ENCODE peak calls at places on chromosomes 11 and 22, in eight cellular contexts. I is activated naive CD4-positive, alpha-beta T cell treated with anti-CD3 and anti-CD28 coated beads for 36 hours; A is astrocyte of the spinal cord; P is DMS153; V is left ventricle myocardium inferior; F is psoas muscle; Z is stimulated activated CD4-positive, alpha-beta T cell treated with anti-CD3 and anti-CD28 coated beads, Interleukin-2, amount 100 ng/mL, for 48 hours; W is activated CD4-positive, alpha-beta T cell treated with anti-CD3 and anti-CD28 coated beads, Interleukin-2, amount 10 ng/mL, durations not matched to agents 7 days and 5 days. J is an unnamed sample.

GRCh38 chr11:99366476-99366992 is 345.8 kb downstream of the CNTN5 start:
- DNase-seq in I (no peak), A (no peak), P (no peak), V (no peak), F (no peak), Z (no peak), W (no peak), J (no peak)

GRCh38 chr22:47748887-47749286 is 986.4 kb downstream of the TBC1D22A start:
- DNase-seq in I (no peak), A (no peak), P (no peak), V (no peak), F (no peak), Z (no peak), W (no peak), J (no peak)

GRCh38 chr11:1072116-1072820 is 2.4 kb upstream of the MUC2 start:
- DNase-seq in I (no peak), A (peak; percentile 52), P (peak; percentile 22), V (peak; percentile 17), F (peak; percentile 35), Z (no peak), W (no peak), J (no peak)

GRCh38 chr11:49208006-49208721 is at the start of gene FOLH1:
- DNase-seq in I (no peak), A (no peak), P (no peak), V (peak; percentile 22), F (peak; percentile 54), Z (no peak), W (no peak), J (peak; percentile 78)

GRCh38 chr11:19164230-19164855 is 37.4 kb downstream of the CSRP3 start:
- DNase-seq in I (no peak), A (no peak), P (peak; percentile 92), V (no peak), F (no peak), Z (no peak), W (no peak), J (no peak)

GRCh38 chr11:64156235-64157011 is 9.5 kb downstream of the MACROD1 start:
- DNase-seq in I (no peak), A (no peak), P (no peak), V (peak; percentile 71), F (peak; percentile 86), Z (no peak), W (no peak), J (no peak)

GRCh38 chr11:47257518-47258316 is at the start of gene NR1H3:
- DNase-seq in I (no peak), A (peak; percentile 59), P (no peak), V (peak; percentile 86), F (peak; percentile 93), Z (no peak), W (no peak), J (peak; percentile 89)

GRCh38 chr22:38796262-38796957 is 2.5 kb upstream of the DNAL4 start:
- DNase-seq in I (no peak), A (no peak), P (no peak), V (no peak), F (no peak), Z (no peak), W (no peak), J (no peak)

GRCh38 chr22:18980829-18981228 is 44.7 kb upstream of the PRODH start:
- DNase-seq in I (no peak), A (no peak), P (no peak), V (no peak), F (no peak), Z (no peak), W (no peak), J (no peak)

GRCh38 chr11:70569173-70569890 is 171.0 kb downstream of the CTTN start:
- DNase-seq in I (no peak), A (no peak), P (no peak), V (no peak), F (peak; percentile 44), Z (no peak), W (no peak), J (peak; percentile 20)

GRCh38 chr11:35558468-35558867 is 33.1 kb upstream of the PAMR1 start:
- DNase-seq in I (no peak), A (peak; percentile 61), P (no peak), V (no peak), F (no peak), Z (no peak), W (no peak), J (no peak)

GRCh38 chr11:100670140-100670539 is 16.9 kb upstream of the ARHGAP42 start:
- DNase-seq in I (no peak), A (no peak), P (no peak), V (no peak), F (no peak), Z (no peak), W (no peak), J (no peak)

GRCh38 chr11:15159085-15159484 is 44.4 kb downstream of the INSC start:
- DNase-seq in I (no peak), A (peak; percentile 42), P (peak; percentile 12), V (no peak), F (no peak), Z (no peak), W (no peak), J (no peak)

GRCh38 chr22:38415046-38415445 is 40.0 kb downstream of the KCNJ4 start:
- DNase-seq in I (no peak), A (no peak), P (no peak), V (no peak), F (peak; percentile 26), Z (no peak), W (no peak), J (no peak)

GRCh38 chr11:71447791-71448256 is 369 bp downstream of the DHCR7 start:
- DNase-seq in I (peak; percentile 49), A (peak; percentile 6), P (no peak), V (no peak), F (no peak), Z (peak; percentile 37), W (peak; percentile 49), J (no peak)

GRCh38 chr11:128196235-128196634 is 391.1 kb downstream of the ETS1 start:
- DNase-seq in I (no peak), A (no peak), P (no peak), V (no peak), F (no peak), Z (no peak), W (no peak), J (no peak)

GRCh38 chr11:103624708-103625623 is 411.5 kb upstream of the DDI1 start:
- DNase-seq in I (no peak), A (peak; percentile 89), P (no peak), V (no peak), F (no peak), Z (no peak), W (no peak), J (no peak)

GRCh38 chr11:68317147-68317785 is 4.9 kb downstream of the LRP5 start:
- DNase-seq in I (no peak), A (no peak), P (no peak), V (no peak), F (no peak), Z (no peak), W (no peak), J (no peak)

GRCh38 chr22:35587447-35587870 is 29.7 kb downstream of the MB start:
- DNase-seq in I (no peak), A (no peak), P (no peak), V (peak; percentile 91), F (peak; percentile 94), Z (no peak), W (no peak), J (no peak)

GRCh38 chr22:37482244-37482643 is 3.9 kb downstream of the MFNG start:
- DNase-seq in I (no peak), A (no peak), P (no peak), V (no peak), F (no peak), Z (no peak), W (no peak), J (no peak)

GRCh38 chr11:65891180-65892136 is 985 bp downstream of the CCDC85B start:
- DNase-seq in I (peak; percentile 40), A (peak; percentile 37), P (no peak), V (peak; percentile 64), F (peak; percentile 74), Z (no peak), W (no peak), J (peak; percentile 62)

GRCh38 chr11:71558996-71559395 is 6.4 kb upstream of the KRTAP5-10 start:
- DNase-seq in I (no peak), A (no peak), P (no peak), V (no peak), F (no peak), Z (no peak), W (no peak), J (no peak)

GRCh38 chr11:2533642-2534115 is 88.9 kb downstream of the KCNQ1 start:
- DNase-seq in I (peak; percentile 35), A (peak; percentile 93), P (peak; percentile 42), V (peak; percentile 78), F (peak; percentile 80), Z (no peak), W (peak; percentile 21), J (peak; percentile 91)

GRCh38 chr22:26916236-26916635 is 258.8 kb downstream of the MIAT start:
- DNase-seq in I (no peak), A (no peak), P (no peak), V (no peak), F (no peak), Z (no peak), W (no peak), J (no peak)

GRCh38 chr11:15843309-15843857 is 513.0 kb downstream of the SOX6 start:
- DNase-seq in I (no peak), A (peak; percentile 75), P (peak; percentile 90), V (no peak), F (no peak), Z (no peak), W (no peak), J (no peak)

GRCh38 chr11:23605001-23605400 is 744.7 kb upstream of the CCDC179 start:
- DNase-seq in I (no peak), A (no peak), P (no peak), V (no peak), F (no peak), Z (no peak), W (no peak), J (no peak)

GRCh38 chr11:64851831-64852337 is 7.4 kb upstream of the CDC42BPG start:
- DNase-seq in I (peak; percentile 57), A (no peak), P (no peak), V (no peak), F (no peak), Z (no peak), W (no peak), J (no peak)

GRCh38 chr11:70315726-70316125 is 45.2 kb downstream of the PPFIA1 start:
- DNase-seq in I (no peak), A (no peak), P (no peak), V (no peak), F (no peak), Z (no peak), W (no peak), J (no peak)

GRCh38 chr11:118175600-118176399 is 639 bp downstream of the SCN2B start:
- DNase-seq in I (no peak), A (no peak), P (no peak), V (no peak), F (no peak), Z (no peak), W (no peak), J (no peak)

GRCh38 chr22:24516301-24516737 is 21.2 kb downstream of the UPB1 start:
- DNase-seq in I (no peak), A (peak; percentile 87), P (no peak), V (no peak), F (peak; percentile 34), Z (no peak), W (no peak), J (no peak)

GRCh38 chr11:126026579-126026978 is 36.1 kb downstream of the CDON start:
- DNase-seq in I (no peak), A (no peak), P (no peak), V (no peak), F (no peak), Z (no peak), W (no peak), J (no peak)

GRCh38 chr11:66595245-66595904 is 2.4 kb downstream of the CCS start:
- DNase-seq in I (peak; percentile 11), A (no peak), P (no peak), V (peak; percentile 62), F (no peak), Z (no peak), W (no peak), J (peak; percentile 61)

GRCh38 chr11:5932671-5933070 is 9.4 kb upstream of the OR56A3 start:
- DNase-seq in I (no peak), A (no peak), P (no peak), V (no peak), F (no peak), Z (no peak), W (no peak), J (no peak)

GRCh38 chr11:66881927-66882452 is 25.1 kb downstream of the LRFN4 start:
- DNase-seq in I (no peak), A (no peak), P (peak; percentile 4), V (no peak), F (peak; percentile 34), Z (no peak), W (no peak), J (no peak)